ENCODE peak calls at places on chromosomes 5 and 9, in eight cellular contexts. N, W, Q, D, M, C, G and U are unnamed samples.

GRCh38 chr9:116549061-116549664 is 137.9 kb upstream of the TRIM32 start:
- DNase-seq in N (peak), C (no peak), M (no peak), G (peak), Q (no peak), D (no peak), W (no peak), U (peak)

GRCh38 chr5:13992795-13993194 is 48.3 kb upstream of the DNAH5 start:
- DNase-seq in Q (no peak), C (no peak), D (no peak), N (no peak), G (no peak), M (no peak), W (no peak), U (no peak)

GRCh38 chr9:125172351-125172750 is 17.3 kb downstream of the PPP6C start:
- DNase-seq in Q (no peak), G (no peak), D (no peak), W (no peak), M (no peak), N (peak), C (no peak), U (no peak)

GRCh38 chr9:87194471-87194870 is 247.2 kb upstream of the GAS1 start:
- DNase-seq in N (peak), D (no peak), C (no peak), M (no peak), Q (no peak), G (peak), W (no peak), U (peak)

GRCh38 chr5:133565993-133566392 is 46.3 kb downstream of the FSTL4 start:
- DNase-seq in N (peak), M (peak), Q (no peak), G (no peak), D (no peak), C (no peak), W (no peak), U (no peak)

GRCh38 chr9:121640076-121640475 is 11.4 kb upstream of the DAB2IP start:
- DNase-seq in W (no peak), Q (no peak), D (no peak), M (peak), N (peak), G (no peak), C (peak), U (no peak)

GRCh38 chr9:138078846-138079245 is 201.3 kb downstream of the CACNA1B start:
- DNase-seq in N (no peak), W (no peak), Q (no peak), G (no peak), C (no peak), D (no peak), M (no peak), U (no peak)

GRCh38 chr9:89911721-89912604 is 307.2 kb downstream of the GADD45G start:
- DNase-seq in Q (no peak), N (peak), W (no peak), M (no peak), C (no peak), G (no peak), D (no peak), U (no peak)

GRCh38 chr9:38419216-38419615 is 5.0 kb downstream of the IGFBPL1 start:
- DNase-seq in G (no peak), W (no peak), C (no peak), M (no peak), N (no peak), D (no peak), Q (no peak), U (no peak)

GRCh38 chr5:32312194-32312681 is 501 bp downstream of the MTMR12 start:
- DNase-seq in C (peak), N (peak), W (no peak), D (no peak), Q (peak), M (peak), G (no peak), U (no peak)

GRCh38 chr9:12502520-12502919 is 190.7 kb upstream of the TYRP1 start:
- DNase-seq in Q (no peak), M (no peak), W (no peak), D (no peak), N (no peak), C (no peak), G (no peak), U (no peak)